ENCODE peak calls at places on chromosomes 16 and 17, in seven cellular contexts. L is testis, J is hepatocyte, D is bronchial epithelial cell, M is tibial artery, Z is neural crest cell, E is fibroblast of mammary gland. V is an unnamed sample.

GRCh38 chr16:73183678-73184092 is 135.8 kb upstream of the ZFHX3 start:
- DNase-seq in J (peak), M (no peak), L (no peak), E (peak), D (no peak), Z (no peak), V (no peak)

GRCh38 chr16:49575352-49576172 is 202.0 kb downstream of the C16orf78 start:
- DNase-seq in M (peak), D (no peak), Z (no peak), J (peak), E (no peak), L (peak), V (no peak)

GRCh38 chr17:82880620-82881019 is 40.8 kb upstream of the ZNF750 start:
- DNase-seq in M (no peak), Z (no peak), L (no peak), J (no peak), E (no peak), D (no peak), V (no peak)

GRCh38 chr17:54882371-54882770 is 18.3 kb upstream of the TOM1L1 start:
- DNase-seq in D (peak), J (no peak), Z (no peak), E (no peak), M (no peak), L (no peak), V (no peak)

GRCh38 chr17:81666092-81666341 is 388 bp downstream of the OXLD1 start:
- DNase-seq in M (no peak), D (no peak), E (no peak), J (no peak), Z (no peak), L (peak), V (no peak)

GRCh38 chr17:80786470-80786869 is 205.2 kb upstream of the CHMP6 start:
- DNase-seq in J (no peak), M (peak), D (no peak), L (no peak), E (no peak), Z (no peak), V (no peak)

GRCh38 chr16:57194512-57194911 is 8.4 kb downstream of the RSPRY1 start:
- DNase-seq in E (peak), Z (no peak), M (no peak), L (no peak), D (peak), J (peak), V (peak)

GRCh38 chr17:66637491-66637890 is 197.4 kb upstream of the CACNG5 start:
- DNase-seq in J (no peak), L (no peak), M (no peak), D (peak), E (no peak), Z (no peak), V (peak)

GRCh38 chr16:75550211-75550662 is 5.8 kb downstream of the TMEM231 start:
- DNase-seq in J (peak), Z (no peak), E (peak), M (peak), L (peak), D (peak), V (no peak)

GRCh38 chr17:35596072-35596471 is 8.9 kb downstream of the AP2B1 start:
- DNase-seq in E (no peak), D (no peak), J (no peak), Z (no peak), L (no peak), M (no peak), V (no peak)

GRCh38 chr16:84677017-84677803 is 22.6 kb upstream of the USP10 start:
- DNase-seq in L (no peak), J (peak), E (no peak), Z (no peak), M (peak), D (no peak), V (no peak)

GRCh38 chr16:9566099-9566498 is 474.7 kb downstream of the HAPSTR1 start:
- DNase-seq in J (no peak), D (no peak), M (no peak), E (no peak), L (peak), Z (no peak), V (no peak)

GRCh38 chr17:66451188-66452149 is 149.1 kb downstream of the PRKCA start:
- DNase-seq in L (no peak), J (peak), D (no peak), E (no peak), M (no peak), Z (peak), V (no peak)

GRCh38 chr17:42894283-42895184 is 6.1 kb upstream of the G6PC1 start:
- DNase-seq in Z (no peak), D (no peak), L (no peak), E (no peak), J (peak), M (no peak), V (no peak)

GRCh38 chr17:58728831-58729230 is 26.8 kb upstream of the PPM1E start:
- DNase-seq in Z (no peak), J (no peak), M (no peak), L (no peak), E (peak), D (no peak), V (no peak)

DNA sequence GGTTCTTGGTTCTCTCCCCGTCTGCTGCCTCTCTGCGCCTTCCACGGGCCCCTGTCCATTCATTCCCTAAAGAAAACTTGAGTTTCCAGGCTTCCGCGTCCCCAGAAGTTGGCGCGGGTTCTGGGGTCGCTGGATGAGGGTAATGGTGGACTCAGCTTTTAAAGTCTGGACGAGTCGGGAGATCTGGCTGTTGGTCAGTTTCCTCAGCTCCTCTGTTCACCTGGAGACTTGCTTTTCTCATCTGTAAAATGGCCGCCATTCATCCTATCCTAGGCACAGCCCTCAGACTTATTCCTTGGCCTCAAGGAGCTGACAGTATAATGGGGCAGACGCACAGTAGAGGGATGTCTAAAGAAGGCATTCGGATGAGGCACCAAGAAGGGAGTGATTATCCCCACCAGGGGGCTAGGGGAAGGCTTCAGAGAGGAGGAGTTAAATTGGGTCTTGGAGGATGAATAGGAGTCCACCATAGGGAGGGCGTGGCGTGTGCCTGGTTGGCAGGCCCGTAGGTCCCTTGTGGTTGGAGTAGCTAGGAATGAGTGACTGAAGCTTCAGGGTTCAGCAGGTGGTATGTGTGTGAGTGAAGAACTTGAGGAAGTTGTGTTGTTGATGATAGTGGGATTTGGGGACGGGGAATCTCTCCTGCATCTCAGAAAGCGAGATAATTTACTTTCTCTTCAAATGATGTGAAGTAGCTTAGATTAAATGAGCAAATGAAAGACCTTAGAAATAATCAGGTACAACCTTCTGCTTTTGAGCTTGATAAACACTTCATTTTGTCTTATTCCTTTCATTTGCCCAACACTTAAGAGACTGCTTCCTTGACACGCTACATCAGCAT is 655 bp downstream of the VPS35L start:
- DNase-seq in Z (peak), M (no peak), J (peak), D (peak), L (peak), E (peak), V (no peak)
- TF ChIP-seq CTCF in Z (peak), M (no peak), J (no peak), D (peak), L (no peak), E (no peak), V (no peak)

GRCh38 chr17:76458580-76459490 is 5.9 kb upstream of the UBE2O start:
- DNase-seq in J (peak), Z (peak), M (no peak), D (peak), E (peak), L (peak), V (peak)
- TF ChIP-seq CTCF in J (peak), Z (peak), M (no peak), D (peak), E (peak), L (peak), V (peak)

GRCh38 chr16:35174006-35174405 is 1714.6 kb downstream of the TP53TG3F start:
- DNase-seq in D (no peak), L (no peak), M (peak), E (no peak), Z (no peak), J (no peak), V (no peak)
- TF ChIP-seq CTCF in D (no peak), L (no peak), M (no peak), E (no peak), Z (no peak), J (no peak), V (no peak)

GRCh38 chr16:87525352-87525751 is 32.5 kb upstream of the ZCCHC14 start:
- DNase-seq in E (no peak), D (no peak), M (no peak), J (no peak), Z (no peak), L (no peak), V (no peak)
- TF ChIP-seq CTCF in E (no peak), D (no peak), M (no peak), J (no peak), Z (no peak), L (no peak), V (no peak)

GRCh38 chr17:20094777-20095176 is 85.6 kb downstream of the SPECC1 start:
- DNase-seq in Z (no peak), J (no peak), M (no peak), L (no peak), E (peak), D (peak), V (no peak)

GRCh38 chr17:20097362-20097761 is 88.2 kb downstream of the SPECC1 start:
- DNase-seq in J (no peak), L (peak), Z (no peak), M (no peak), D (no peak), E (no peak), V (no peak)

GRCh38 chr17:20092973-20093626 is 83.9 kb downstream of the SPECC1 start:
- DNase-seq in D (no peak), J (no peak), L (peak), Z (no peak), M (no peak), E (no peak), V (no peak)

GRCh38 chr17:20096430-20096829 is 87.3 kb downstream of the SPECC1 start:
- DNase-seq in J (no peak), M (no peak), L (peak), D (no peak), Z (no peak), E (no peak), V (no peak)

GRCh38 chr17:20095366-20096080 is 86.4 kb downstream of the SPECC1 start:
- DNase-seq in J (peak), D (peak), Z (peak), L (peak), E (peak), M (peak), V (peak)
- TF ChIP-seq CTCF in J (peak), D (peak), Z (peak), L (no peak), E (peak), M (peak), V (no peak)

DNA sequence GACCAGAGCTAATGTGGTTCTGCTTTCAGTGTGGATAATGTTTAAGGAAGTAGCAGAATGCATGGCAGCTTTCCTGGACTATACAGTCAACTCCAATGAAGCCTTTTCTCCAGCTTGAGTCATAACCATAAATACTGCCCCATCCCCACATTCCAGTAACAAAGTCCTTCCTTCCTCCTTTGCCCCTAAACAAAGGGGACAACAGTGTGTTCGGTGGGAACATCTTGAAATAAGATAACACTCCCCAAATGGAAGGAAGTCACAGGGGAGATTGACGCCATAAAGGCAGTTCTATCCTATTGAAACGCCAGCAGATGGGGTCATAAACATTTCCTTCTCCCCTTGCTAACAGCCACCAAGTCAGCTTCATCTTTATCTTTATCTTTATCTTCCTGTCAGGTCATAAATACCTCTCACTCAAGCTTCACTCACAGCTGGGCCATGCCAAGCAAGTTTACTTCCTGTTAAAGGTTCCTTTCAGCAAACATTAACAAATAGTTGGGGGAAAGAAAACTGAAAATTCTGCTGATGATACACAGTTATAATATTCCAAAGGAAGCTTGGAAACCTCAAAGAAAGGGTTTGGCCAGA is 136.7 kb downstream of the SNX11 start:
- DNase-seq in E (no peak), J (peak), M (no peak), D (peak), L (no peak), Z (no peak), V (no peak)
- TF ChIP-seq CTCF in E (no peak), J (no peak), M (no peak), D (no peak), L (no peak), Z (no peak), V (no peak)

GRCh38 chr16:80285089-80285488 is 255.7 kb upstream of the DYNLRB2 start:
- DNase-seq in E (peak), M (no peak), L (no peak), J (peak), Z (no peak), D (peak), V (peak)
- TF ChIP-seq CTCF in E (no peak), M (no peak), L (no peak), J (no peak), Z (no peak), D (no peak), V (no peak)

GRCh38 chr17:64019486-64020067 is 856 bp downstream of the ICAM2 start:
- DNase-seq in D (no peak), M (no peak), Z (no peak), L (peak), E (no peak), J (no peak), V (no peak)

GRCh38 chr17:64016974-64017373 is 3.5 kb downstream of the ICAM2 start:
- DNase-seq in M (no peak), Z (no peak), E (no peak), L (no peak), D (no peak), J (no peak), V (no peak)

GRCh38 chr17:64015447-64015846 is 5.0 kb downstream of the ICAM2 start:
- DNase-seq in J (no peak), Z (no peak), E (no peak), M (no peak), L (no peak), D (no peak), V (no peak)

GRCh38 chr17:64017381-64017980 is 3.0 kb downstream of the ICAM2 start:
- DNase-seq in J (no peak), E (no peak), L (no peak), M (no peak), D (no peak), Z (no peak), V (no peak)

DNA sequence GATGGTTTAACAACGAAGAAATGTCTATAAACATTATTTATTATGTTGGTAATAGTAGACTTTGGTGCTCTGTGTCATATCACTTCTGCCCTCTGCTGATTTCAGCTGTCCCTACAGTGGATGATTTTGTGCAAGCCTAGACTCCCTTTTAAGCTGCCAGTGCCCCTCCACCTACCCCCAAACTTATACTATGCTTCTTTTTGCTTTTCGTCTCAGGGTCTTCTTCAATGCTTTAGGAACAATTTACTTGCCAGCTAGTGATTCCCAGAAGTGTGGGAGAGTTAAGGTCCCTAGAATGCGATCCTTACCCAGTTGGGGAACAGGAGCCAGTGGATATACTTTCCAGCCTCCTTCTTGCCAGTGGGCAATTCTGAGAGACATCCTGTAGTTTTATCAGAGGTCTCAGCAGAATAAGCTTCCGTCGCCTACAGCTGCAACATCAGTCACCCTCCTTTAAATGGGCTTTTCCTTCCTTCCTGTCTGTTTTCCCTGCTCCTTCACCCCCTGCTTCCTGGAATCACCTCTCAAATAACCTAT is 4.1 kb downstream of the ICAM2 start:
- DNase-seq in D (no peak), J (no peak), L (peak), E (no peak), Z (no peak), M (no peak), V (no peak)
- TF ChIP-seq CTCF in D (no peak), J (no peak), L (no peak), E (peak), Z (no peak), M (no peak), V (no peak)